ENCODE peak calls at places on chromosomes 3 and 15, in seven cellular contexts. S is sigmoid colon; Z is SK-N-SH; R is effector memory CD4-positive, alpha-beta T cell; U is transverse colon; A is CD4-positive, alpha-beta T cell; N is A549. T is an unnamed sample.

GRCh38 chr3:39990532-39990931 is 181.1 kb downstream of the MYRIP start:
- DNase-seq in S (no peak), Z (peak), R (no peak), U (peak), A (no peak), N (peak), T (no peak)

GRCh38 chr3:58349792-58350626 is 17.3 kb downstream of the PXK start:
- DNase-seq in S (no peak), Z (no peak), R (no peak), U (no peak), A (no peak), N (no peak), T (no peak)

GRCh38 chr15:69854521-69855171 is 243.1 kb downstream of the TLE3 start:
- DNase-seq in S (no peak), Z (peak), R (no peak), U (no peak), A (no peak), N (peak), T (no peak)

GRCh38 chr15:56366211-56366610 is 985 bp downstream of the TEX9 start:
- DNase-seq in S (no peak), Z (peak), R (no peak), U (no peak), A (no peak), N (no peak), T (no peak)

GRCh38 chr3:71579934-71580318 is 3.6 kb downstream of the FOXP1 start:
- DNase-seq in S (no peak), Z (no peak), R (no peak), U (peak), A (no peak), N (peak), T (no peak)

GRCh38 chr3:13420051-13420816 is at the start of gene NUP210:
- DNase-seq in S (no peak), Z (peak), R (peak), U (peak), A (peak), N (peak), T (peak)

GRCh38 chr3:176937546-176937945 is 259.7 kb downstream of the TBL1XR1 start:
- DNase-seq in S (no peak), Z (no peak), R (no peak), U (no peak), A (no peak), N (no peak), T (no peak)

GRCh38 chr3:9746330-9746729 is 3.4 kb upstream of the OGG1 start:
- DNase-seq in S (no peak), Z (no peak), R (no peak), U (no peak), A (no peak), N (no peak), T (no peak)

GRCh38 chr15:33242669-33243191 is 48.2 kb upstream of the FMN1 start:
- DNase-seq in S (no peak), Z (peak), R (no peak), U (no peak), A (no peak), N (peak), T (no peak)

GRCh38 chr3:49928511-49929017 is 1.0 kb downstream of the MON1A start:
- DNase-seq in S (no peak), Z (no peak), R (no peak), U (peak), A (no peak), N (no peak), T (no peak)

GRCh38 chr3:49927798-49928197 is 1.8 kb downstream of the MON1A start:
- DNase-seq in S (no peak), Z (no peak), R (no peak), U (no peak), A (no peak), N (no peak), T (no peak)

GRCh38 chr3:49925485-49925884 is 4.1 kb downstream of the MON1A start:
- DNase-seq in S (no peak), Z (no peak), R (no peak), U (no peak), A (no peak), N (no peak), T (no peak)

GRCh38 chr3:49926117-49926728 is 3.4 kb downstream of the MON1A start:
- DNase-seq in S (no peak), Z (no peak), R (no peak), U (no peak), A (no peak), N (no peak), T (no peak)

DNA sequence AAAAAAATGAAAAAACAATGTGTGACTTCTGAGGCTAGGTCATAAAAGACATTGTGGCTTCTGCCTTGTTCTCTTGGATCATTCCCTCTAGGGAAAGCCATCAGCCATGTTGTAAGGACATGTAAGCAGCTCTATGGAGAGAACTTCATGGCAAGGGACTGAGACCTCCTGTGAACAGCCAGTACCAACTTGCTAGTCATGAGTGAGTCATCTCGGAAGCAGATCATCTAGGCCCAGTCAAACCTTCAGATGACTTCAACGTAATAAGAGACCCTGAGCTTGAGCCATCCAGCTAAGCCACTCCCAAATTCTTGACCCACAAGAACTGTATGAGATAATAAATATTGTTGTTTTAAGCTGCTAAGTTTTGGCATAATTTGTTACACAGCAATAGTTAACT is 4.9 kb downstream of the MON1A start:
- DNase-seq in S (no peak), Z (no peak), R (no peak), U (no peak), A (no peak), N (peak), T (no peak)
- H3K27ac ChIP-seq in S (no peak), Z (peak), R (no peak), U (no peak), A (no peak), N (no peak), T (no peak)

DNA sequence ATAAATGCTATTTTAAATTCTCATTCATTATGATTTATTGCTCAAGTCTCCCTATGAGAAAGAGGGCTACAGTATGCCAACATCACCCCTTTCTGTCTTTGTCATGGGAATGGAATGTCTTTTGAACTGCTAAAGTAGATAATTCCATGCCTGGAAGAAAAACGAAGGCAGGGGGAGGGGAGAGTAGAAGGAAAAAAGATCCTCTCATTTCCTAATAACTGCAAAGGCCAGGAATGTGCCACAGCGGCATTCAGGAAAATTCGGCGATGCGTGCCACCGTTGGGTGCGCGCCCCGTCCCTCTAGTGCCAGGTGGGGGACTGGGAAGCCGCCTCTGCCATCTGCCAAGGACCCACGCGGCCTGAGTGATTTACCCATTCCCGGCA is 54.7 kb downstream of the CPN2 start:
- DNase-seq in S (peak), Z (no peak), R (no peak), U (no peak), A (no peak), N (peak), T (no peak)
- H3K27ac ChIP-seq in S (peak), Z (no peak), R (no peak), U (peak), A (no peak), N (peak), T (no peak)

GRCh38 chr15:40792394-40792793 is 14.5 kb upstream of the ZFYVE19 start:
- DNase-seq in S (no peak), Z (no peak), R (no peak), U (no peak), A (no peak), N (no peak), T (no peak)
- H3K27ac ChIP-seq in S (no peak), Z (peak), R (no peak), U (peak), A (no peak), N (peak), T (no peak)

DNA sequence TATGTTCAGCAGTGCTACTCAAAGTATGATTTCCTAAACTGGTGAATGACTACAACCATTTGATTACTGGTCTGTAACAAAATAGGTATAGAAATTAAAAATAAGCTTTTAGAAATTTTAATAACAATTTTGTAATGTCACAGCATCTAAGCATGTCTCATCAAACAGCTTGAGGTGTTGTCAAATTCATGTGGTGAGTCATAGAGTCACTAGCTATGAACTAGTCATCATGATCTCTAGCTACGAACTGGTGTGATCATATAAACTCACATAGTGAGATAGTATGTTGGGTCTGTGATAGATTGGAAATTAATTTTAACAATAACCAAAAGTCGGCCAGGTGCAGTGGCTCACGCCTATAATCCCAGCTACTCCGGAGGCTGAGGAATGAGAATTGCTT is 213.9 kb upstream of the RBMS3 start:
- DNase-seq in S (no peak), Z (no peak), R (no peak), U (no peak), A (no peak), N (peak), T (no peak)
- H3K27ac ChIP-seq in S (no peak), Z (no peak), R (no peak), U (no peak), A (no peak), N (no peak), T (no peak)